ENCODE peak calls at places on chromosome 10, in eight cellular contexts. C is hypothalamus; N is EL; P is K562; O is activated CD4-positive, CD25-positive, alpha-beta regulatory T cell; M is stimulated activated CD4-positive, alpha-beta T cell treated with anti-CD3 and anti-CD28 coated beads, TNF-alpha, amount 100 ng/mL, for 4 hours; V is heart right ventricle; I is activated CD8-positive, alpha-beta memory T cell treated with anti-CD3 and anti-CD28 coated beads for 48 hours. J is an unnamed sample.

GRCh38 chr10:69361303-69361614 is 55.5 kb downstream of the TACR2 start:
- DNase-seq in C (no peak), N (no peak), P (no peak), O (no peak), M (no peak), V (no peak), I (no peak), J (no peak)

GRCh38 chr10:131068311-131068710 is 243.2 kb downstream of the TCERG1L start:
- DNase-seq in C (no peak), N (no peak), P (no peak), O (no peak), M (no peak), V (no peak), I (no peak), J (no peak)

GRCh38 chr10:131207584-131208532 is 103.7 kb downstream of the TCERG1L start:
- DNase-seq in C (no peak), N (no peak), P (no peak), O (no peak), M (no peak), V (no peak), I (no peak), J (no peak)

GRCh38 chr10:15325243-15326002 is 45.7 kb downstream of the FAM171A1 start:
- DNase-seq in C (no peak), N (peak; percentile 74), P (peak; percentile 49), O (no peak), M (no peak), V (no peak), I (no peak), J (no peak)

GRCh38 chr10:47175181-47176080 is 124.6 kb upstream of the GDF10 start:
- DNase-seq in C (no peak), N (no peak), P (no peak), O (no peak), M (no peak), V (no peak), I (no peak), J (no peak)

GRCh38 chr10:93893646-93894515 is at the start of gene SLC35G1:
- DNase-seq in C (peak; percentile 32), N (peak; percentile 73), P (peak; percentile 92), O (peak; percentile 51), M (peak; percentile 60), V (peak; percentile 78), I (peak; percentile 49), J (peak; percentile 87)

GRCh38 chr10:93199221-93199681 is 125.6 kb downstream of the CYP26A1 start:
- DNase-seq in C (no peak), N (peak; percentile 75), P (no peak), O (no peak), M (no peak), V (peak; percentile 50), I (no peak), J (no peak)

GRCh38 chr10:35595106-35595505 is 10.0 kb upstream of the GJD4 start:
- DNase-seq in C (no peak), N (no peak), P (no peak), O (no peak), M (no peak), V (no peak), I (no peak), J (no peak)

GRCh38 chr10:121527690-121528089 is 70.6 kb downstream of the FGFR2 start:
- DNase-seq in C (no peak), N (no peak), P (no peak), O (no peak), M (no peak), V (no peak), I (no peak), J (no peak)

J was measured in germinal center.